ENCODE peak calls at places on chromosomes 4 and X, in eight cellular contexts. F is A549, Y is H1, H is endothelial cell of umbilical vein, K is GM12878, Z is K562, P is HepG2, T is SK-N-SH. I is an unnamed sample.

GRCh38 chr4:189035091-189035490 is 895.9 kb downstream of the TRIML1 start:
- DNase-seq in F (no peak), Y (no peak), H (no peak), K (no peak), Z (no peak), P (no peak), T (no peak), I (no peak)

GRCh38 chrX:79259073-79259689 is 108.0 kb downstream of the ITM2A start:
- DNase-seq in F (no peak), Y (no peak), H (no peak), K (peak; percentile 99), Z (no peak), P (no peak), T (no peak), I (no peak)

GRCh38 chrX:68196939-68197791 is 236.1 kb downstream of the OPHN1 start:
- DNase-seq in F (peak; percentile 40), Y (peak; percentile 33), H (peak; percentile 53), K (no peak), Z (peak; percentile 53), P (peak; percentile 31), T (peak; percentile 58), I (peak; percentile 37)

GRCh38 chr4:48109413-48110263 is 24.4 kb downstream of the TXK start:
- DNase-seq in F (peak; percentile 33), Y (no peak), H (peak; percentile 66), K (no peak), Z (no peak), P (peak; percentile 62), T (peak; percentile 44), I (peak; percentile 60)

GRCh38 chr4:145709843-145710242 is 29.9 kb downstream of the C4orf51 start:
- DNase-seq in F (no peak), Y (no peak), H (no peak), K (no peak), Z (no peak), P (no peak), T (no peak), I (no peak)

GRCh38 chr4:40831462-40831861 is 81.7 kb downstream of the NSUN7 start:
- DNase-seq in F (no peak), Y (no peak), H (no peak), K (no peak), Z (no peak), P (no peak), T (no peak), I (no peak)

GRCh38 chr4:119490335-119490734 is 138.3 kb downstream of the PDE5A start:
- DNase-seq in F (no peak), Y (no peak), H (peak; percentile 72), K (no peak), Z (no peak), P (no peak), T (no peak), I (no peak)

GRCh38 chr4:124266706-124267105 is 445.8 kb downstream of the ANKRD50 start:
- DNase-seq in F (no peak), Y (no peak), H (no peak), K (no peak), Z (no peak), P (no peak), T (no peak), I (no peak)

GRCh38 chr4:127889903-127890302 is 9.2 kb downstream of the PLK4 start:
- DNase-seq in F (no peak), Y (no peak), H (no peak), K (no peak), Z (no peak), P (no peak), T (no peak), I (no peak)

GRCh38 chr4:164955107-164955805 is 22.2 kb downstream of the TRIM61 start:
- DNase-seq in F (no peak), Y (no peak), H (no peak), K (no peak), Z (no peak), P (no peak), T (no peak), I (no peak)

GRCh38 chrX:46628406-46629371 is 55.1 kb downstream of the CHST7 start:
- DNase-seq in F (no peak), Y (no peak), H (peak; percentile 47), K (peak; percentile 91), Z (no peak), P (no peak), T (no peak), I (no peak)

GRCh38 chrX:137550561-137551305 is 15.2 kb upstream of the ZIC3 start:
- DNase-seq in F (no peak), Y (peak; percentile 57), H (no peak), K (no peak), Z (no peak), P (no peak), T (no peak), I (no peak)

GRCh38 chr4:1544861-1545275 is 138.6 kb upstream of the NKX1-1 start:
- DNase-seq in F (peak; percentile 28), Y (no peak), H (peak; percentile 24), K (no peak), Z (no peak), P (no peak), T (no peak), I (no peak)

GRCh38 chr4:185591679-185592141 is 56.4 kb upstream of the PDLIM3 start:
- DNase-seq in F (no peak), Y (no peak), H (no peak), K (no peak), Z (no peak), P (peak; percentile 75), T (no peak), I (no peak)

GRCh38 chr4:156976147-156976546 is 4.5 kb upstream of the PDGFC start:
- DNase-seq in F (no peak), Y (no peak), H (peak; percentile 52), K (no peak), Z (no peak), P (no peak), T (no peak), I (no peak)

GRCh38 chrX:7028246-7028645 is 119.3 kb upstream of the STS start:
- DNase-seq in F (no peak), Y (no peak), H (no peak), K (no peak), Z (no peak), P (no peak), T (no peak), I (no peak)

GRCh38 chrX:129698150-129698549 is 40.6 kb upstream of the XPNPEP2 start:
- DNase-seq in F (peak; percentile 33), Y (no peak), H (no peak), K (no peak), Z (no peak), P (peak; percentile 17), T (no peak), I (no peak)

GRCh38 chrX:130110379-130111219 is at the start of gene ELF4:
- DNase-seq in F (peak; percentile 65), Y (no peak), H (no peak), K (no peak), Z (peak; percentile 78), P (no peak), T (peak; percentile 85), I (no peak)

GRCh38 chr4:17812125-17812524 is 1.3 kb downstream of the NCAPG start:
- DNase-seq in F (no peak), Y (no peak), H (peak; percentile 32), K (no peak), Z (no peak), P (no peak), T (no peak), I (no peak)

GRCh38 chr4:184732126-184732525 is 1.8 kb downstream of the CENPU start:
- DNase-seq in F (no peak), Y (no peak), H (no peak), K (no peak), Z (no peak), P (no peak), T (no peak), I (no peak)

GRCh38 chr4:71093745-71094144 is 100.3 kb downstream of the DCK start:
- DNase-seq in F (no peak), Y (no peak), H (no peak), K (no peak), Z (no peak), P (no peak), T (no peak), I (no peak)

GRCh38 chr4:139207873-139208403 is 30.9 kb upstream of the ELF2 start:
- DNase-seq in F (no peak), Y (no peak), H (no peak), K (no peak), Z (no peak), P (no peak), T (no peak), I (no peak)

GRCh38 chr4:5816851-5817375 is 76.0 kb downstream of the CRMP1 start:
- DNase-seq in F (no peak), Y (no peak), H (no peak), K (no peak), Z (no peak), P (no peak), T (no peak), I (no peak)
- TF ChIP-seq MAX in F (no peak), Y (no peak), H (no peak), K (no peak), Z (no peak), P (no peak), T (no peak), I (no peak)

GRCh38 chr4:88609387-88609786 is 17.1 kb downstream of the HERC3 start:
- DNase-seq in F (no peak), Y (no peak), H (peak; percentile 69), K (no peak), Z (no peak), P (no peak), T (no peak), I (no peak)
- H3K27ac ChIP-seq in F (no peak overlapping the region), Y (no peak overlapping the region), H (peak overlapping the region; percentile 56), K (no peak overlapping the region), Z (no peak overlapping the region), P (no peak overlapping the region), T (no peak overlapping the region), I (no peak overlapping the region)

DNA sequence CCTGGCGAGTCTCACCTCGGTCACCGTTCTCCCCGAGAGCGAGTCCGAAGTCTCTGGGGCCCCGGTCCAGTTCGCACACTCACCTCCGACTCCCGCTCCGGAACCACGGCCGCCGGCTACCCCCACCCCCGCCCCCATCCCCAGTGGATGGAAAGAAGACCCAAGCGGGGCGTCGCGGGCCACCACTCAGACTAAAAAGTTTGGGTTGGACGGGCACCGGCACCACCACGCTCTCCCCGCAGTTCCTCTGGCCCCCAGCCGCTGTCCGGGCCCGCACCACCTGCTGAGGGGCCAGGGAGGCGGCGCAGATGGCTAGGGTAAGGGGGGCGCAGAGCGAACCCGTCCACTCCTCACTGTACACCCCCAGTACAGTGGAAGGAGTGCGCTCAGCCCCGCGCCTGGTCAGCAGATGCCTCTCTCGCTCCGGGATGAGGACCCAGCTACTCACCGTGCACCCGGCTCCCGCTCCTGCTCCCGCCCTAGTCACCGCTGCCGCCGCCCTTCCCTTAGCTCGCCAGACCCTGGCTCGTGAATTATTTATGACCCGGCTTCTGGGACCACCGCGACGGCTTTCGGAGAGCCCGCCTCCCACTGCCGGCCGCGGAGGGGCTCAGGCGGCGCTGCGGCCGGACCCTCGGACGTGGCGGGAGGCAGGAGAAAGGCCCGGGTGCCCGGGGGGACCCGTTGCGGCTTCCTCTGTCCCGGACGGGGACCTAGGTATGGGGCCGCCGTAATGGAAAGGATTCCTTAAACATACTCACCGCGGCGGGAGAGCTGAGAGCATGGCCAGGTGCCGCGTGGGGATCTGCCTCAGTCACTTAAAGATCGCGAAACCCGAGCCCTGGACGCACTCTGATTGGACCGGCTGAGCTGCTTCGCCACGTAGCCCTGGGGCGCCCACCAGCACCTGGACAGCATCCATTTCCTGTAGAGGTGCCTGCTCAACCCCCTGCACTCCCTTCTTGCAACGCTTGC is at the start of gene PROM1:
- DNase-seq in F (no peak), Y (peak; percentile 76), H (no peak), K (no peak), Z (no peak), P (peak; percentile 3), T (peak; percentile 81), I (peak; percentile 37)
- TF ChIP-seq MAX in F (no peak), Y (peak; percentile 58), H (no peak), K (no peak), Z (no peak), P (no peak), T (no peak), I (peak; percentile 78)

GRCh38 chrX:77910108-77910840 is at the start of gene ATP7A:
- DNase-seq in F (peak; percentile 95), Y (peak; percentile 71), H (peak; percentile 87), K (peak; percentile 69), Z (peak; percentile 89), P (peak; percentile 84), T (peak; percentile 92), I (peak; percentile 54)
- H3K27ac ChIP-seq in F (peak within 1 kb of the TSS; percentile 80), Y (no peak within 1 kb of the TSS), H (peak within 1 kb of the TSS; percentile 78), K (peak within 1 kb of the TSS; percentile 62), Z (peak within 1 kb of the TSS; percentile 78), P (peak within 1 kb of the TSS; percentile 68), T (peak within 1 kb of the TSS; percentile 80), I (peak within 1 kb of the TSS; percentile 38)

I was measured in HCT116.